ENCODE peak calls at places on chromosomes 3 and 15, in five cellular contexts. G is HFFc6, O is RWPE1, W is fibroblast of pulmonary artery, R is GM12865. I is an unnamed sample.

GRCh38 chr3:9686703-9687102 is 16.9 kb upstream of the CPNE9 start:
- DNase-seq in W (no peak), O (no peak), R (no peak), G (no peak), I (no peak)

GRCh38 chr3:55782351-55782750 is 295.2 kb upstream of the WNT5A start:
- DNase-seq in R (no peak), G (no peak), W (no peak), O (no peak), I (no peak)

GRCh38 chr3:190807719-190808375 is 54.6 kb downstream of the GMNC start:
- DNase-seq in W (peak; percentile 20), G (no peak), O (no peak), R (no peak), I (no peak)

GRCh38 chr3:175179055-175179454 is 319.9 kb downstream of the NAALADL2 start:
- DNase-seq in W (no peak), G (no peak), R (no peak), O (no peak), I (no peak)

GRCh38 chr3:40120816-40121215 is 188.7 kb upstream of the EIF1B start:
- DNase-seq in R (no peak), W (peak; percentile 29), G (peak; percentile 60), O (peak; percentile 14), I (no peak)

GRCh38 chr3:45029661-45030060 is 3.6 kb downstream of the CLEC3B start:
- DNase-seq in O (no peak), G (peak; percentile 72), W (peak; percentile 38), R (no peak), I (no peak)

GRCh38 chr3:9080165-9080564 is 116.9 kb upstream of the RAD18 start:
- DNase-seq in O (peak; percentile 48), G (no peak), W (no peak), R (peak; percentile 9), I (no peak)

GRCh38 chr15:80404719-80405553 is 754 bp downstream of the ARNT2 start:
- DNase-seq in O (no peak), R (no peak), G (no peak), W (no peak), I (no peak)

GRCh38 chr3:177977381-177978158 is 558.7 kb upstream of the KCNMB2 start:
- DNase-seq in O (peak; percentile 10), G (peak; percentile 74), R (no peak), W (peak; percentile 90), I (peak; percentile 78)

GRCh38 chr15:73994912-73995622 is 551 bp downstream of the PML start:
- DNase-seq in G (no peak), O (no peak), R (no peak), W (no peak), I (no peak)

GRCh38 chr3:98058244-98058960 is 23.3 kb upstream of the GABRR3 start:
- DNase-seq in R (peak; percentile 8), O (no peak), W (no peak), G (no peak), I (no peak)

GRCh38 chr3:176961916-176962315 is 235.4 kb downstream of the TBL1XR1 start:
- DNase-seq in G (no peak), R (no peak), O (no peak), W (peak; percentile 50), I (no peak)

GRCh38 chr15:93803406-93803805 is 428.0 kb upstream of the MCTP2 start:
- DNase-seq in W (no peak), G (no peak), R (no peak), O (no peak), I (no peak)

GRCh38 chr3:197873329-197873728 is 76.7 kb upstream of the RPL35A start:
- DNase-seq in G (no peak), W (no peak), R (no peak), O (no peak), I (no peak)

GRCh38 chr3:56878046-56878445 is 76.3 kb upstream of the ARHGEF3 start:
- DNase-seq in R (no peak), W (peak; percentile 79), G (peak; percentile 5), O (no peak), I (no peak)

GRCh38 chr3:13145131-13145825 is 72.0 kb upstream of the IQSEC1 start:
- DNase-seq in G (no peak), R (no peak), W (no peak), O (no peak), I (no peak)

GRCh38 chr3:100615684-100616083 is 6.3 kb downstream of the ADGRG7 start:
- DNase-seq in R (no peak), G (no peak), W (peak; percentile 57), O (no peak), I (peak; percentile 15)

GRCh38 chr3:41234823-41235722 is 35.8 kb downstream of the CTNNB1 start:
- DNase-seq in O (no peak), G (no peak), W (peak; percentile 41), R (no peak), I (no peak)

GRCh38 chr15:70466895-70467529 is 296.3 kb downstream of the UACA start:
- DNase-seq in O (peak; percentile 60), W (peak; percentile 73), G (peak; percentile 52), R (peak; percentile 77), I (peak; percentile 63)

GRCh38 chr15:81174759-81175327 is 21.8 kb upstream of the IL16 start:
- DNase-seq in O (no peak), W (no peak), G (no peak), R (no peak), I (no peak)

GRCh38 chr3:193780810-193781472 is 187.9 kb downstream of the OPA1 start:
- DNase-seq in R (peak; percentile 31), W (peak; percentile 84), G (peak; percentile 38), O (peak; percentile 97), I (peak; percentile 81)

GRCh38 chr3:132283440-132283839 is 33.8 kb upstream of the ACP3 start:
- DNase-seq in O (no peak), R (peak; percentile 32), G (no peak), W (peak; percentile 54), I (peak; percentile 95)

GRCh38 chr15:90869601-90870353 is 1.4 kb downstream of the FURIN start:
- DNase-seq in R (peak; percentile 35), W (peak; percentile 94), G (peak; percentile 43), O (peak; percentile 80), I (peak; percentile 87)

GRCh38 chr3:12303532-12303931 is 14.7 kb downstream of the PPARG start:
- DNase-seq in W (peak; percentile 92), O (no peak), R (no peak), G (peak; percentile 91), I (peak; percentile 84)

GRCh38 chr15:85037617-85038016 is 56.0 kb downstream of the PDE8A start:
- DNase-seq in O (no peak), R (no peak), W (peak; percentile 39), G (no peak), I (no peak)

GRCh38 chr3:32420138-32420981 is 28.7 kb downstream of the CMTM7 start:
- DNase-seq in R (peak; percentile 79), W (peak; percentile 48), G (peak; percentile 38), O (peak; percentile 87), I (no peak)

GRCh38 chr3:42498791-42499477 is 3.5 kb upstream of the VIPR1 start:
- DNase-seq in O (no peak), R (no peak), G (no peak), W (no peak), I (no peak)

GRCh38 chr15:44726568-44727461 is 9.5 kb upstream of the TRIM69 start:
- DNase-seq in G (peak; percentile 88), W (peak; percentile 93), R (peak; percentile 97), O (peak; percentile 79), I (peak; percentile 97)

GRCh38 chr3:51630513-51630912 is 40.5 kb upstream of the TEX264 start:
- DNase-seq in W (no peak), O (no peak), R (no peak), G (no peak), I (no peak)

GRCh38 chr15:69677403-69677802 is 224.8 kb downstream of the RPLP1 start:
- DNase-seq in W (no peak), G (no peak), O (no peak), R (peak; percentile 30), I (no peak)

GRCh38 chr3:152835311-152836102 is 576 bp downstream of the P2RY1 start:
- DNase-seq in R (peak; percentile 87), G (no peak), O (peak; percentile 36), W (peak; percentile 75), I (peak; percentile 55)

GRCh38 chr3:42497009-42497731 is 5.3 kb upstream of the VIPR1 start:
- DNase-seq in R (peak; percentile 24), O (no peak), G (peak; percentile 51), W (peak; percentile 85), I (peak; percentile 23)

GRCh38 chr3:161016417-161017313 is 88.5 kb downstream of the B3GALNT1 start:
- DNase-seq in W (no peak), R (no peak), G (no peak), O (no peak), I (no peak)

GRCh38 chr15:62452016-62452415 is 286.9 kb upstream of the C2CD4B start:
- DNase-seq in O (no peak), R (no peak), W (no peak), G (no peak), I (no peak)
- TF ChIP-seq CTCF in O (no peak), R (no peak), W (no peak), G (no peak), I (no peak)

DNA sequence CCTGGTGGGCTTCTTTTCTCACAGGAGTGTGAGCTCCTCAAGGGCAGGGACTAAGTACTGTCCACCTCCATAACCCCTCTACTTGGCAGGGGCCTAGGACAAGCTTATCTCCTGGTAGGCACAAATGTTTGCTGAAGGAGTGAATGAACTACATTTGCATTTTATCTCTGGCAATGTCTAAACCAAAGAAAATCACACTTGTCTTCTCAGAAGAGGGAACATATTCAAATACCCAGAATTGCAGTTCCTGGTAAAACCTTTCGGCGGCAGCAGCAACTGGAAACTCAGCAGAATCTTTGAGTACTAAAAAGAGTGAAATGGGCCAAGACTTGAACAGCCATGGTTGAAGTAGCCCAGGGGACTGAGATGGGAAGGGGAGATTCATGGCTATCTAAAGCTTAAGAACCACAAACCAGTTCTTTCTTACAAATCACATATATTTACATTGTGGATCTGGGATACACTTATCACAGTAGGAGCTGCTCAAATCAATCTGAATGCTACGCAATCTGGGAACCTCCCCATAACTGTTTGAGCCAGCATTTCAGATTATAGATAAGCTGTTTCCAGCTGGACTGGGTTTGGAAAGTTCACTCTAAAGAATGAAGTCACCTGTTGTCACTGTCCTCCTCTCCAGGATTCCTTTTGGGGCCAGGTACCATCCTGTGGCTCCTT is 18.7 kb upstream of the PTPN9 start:
- DNase-seq in W (peak; percentile 36), G (no peak), R (peak; percentile 25), O (no peak), I (peak; percentile 19)
- TF ChIP-seq CTCF in W (peak; percentile 56), G (peak; percentile 72), R (peak; percentile 25), O (peak; percentile 27), I (peak; percentile 52)

DNA sequence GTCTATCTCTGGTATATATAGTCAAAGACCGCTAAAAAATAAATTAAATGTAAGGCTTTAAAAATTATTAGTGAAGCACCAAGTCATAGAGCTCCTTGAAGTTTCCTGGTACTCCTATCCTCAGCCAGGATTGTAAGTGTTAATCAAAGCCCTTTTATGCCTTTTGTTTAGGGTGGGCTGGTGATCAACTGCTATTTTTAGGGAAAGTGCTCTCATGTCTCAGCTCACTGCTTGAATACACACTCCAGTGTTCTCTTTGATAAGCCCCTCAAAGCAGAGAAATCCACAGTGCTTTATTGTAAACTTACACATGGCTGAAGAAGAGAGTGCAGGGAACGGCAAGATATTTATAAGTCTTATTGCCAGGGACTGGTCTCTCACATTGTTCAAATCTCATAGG is 156.3 kb upstream of the AZI2 start:
- DNase-seq in R (no peak), O (no peak), W (no peak), G (no peak), I (no peak)
- TF ChIP-seq CTCF in R (no peak), O (no peak), W (no peak), G (no peak), I (no peak)

DNA sequence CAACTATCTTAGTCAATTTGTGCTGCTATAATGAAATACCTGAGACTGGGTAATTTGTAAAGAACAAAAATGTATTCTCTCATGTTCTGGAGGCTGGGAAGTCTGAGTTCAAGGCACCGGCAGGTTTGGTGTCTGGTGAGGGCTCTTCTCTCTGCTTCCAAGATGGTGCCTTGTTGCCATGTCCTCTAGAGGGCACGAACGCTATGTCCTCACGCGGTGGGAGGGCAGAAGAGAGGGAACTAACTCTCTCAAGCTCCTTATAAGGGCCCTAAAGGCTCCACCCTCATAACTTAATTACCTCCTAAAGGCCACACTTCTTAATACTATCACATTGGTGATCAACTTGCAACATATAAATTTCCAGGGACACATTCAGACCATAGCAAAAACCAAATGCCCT is 108.4 kb downstream of the ADAMTSL3 start:
- DNase-seq in R (no peak), O (no peak), G (no peak), W (no peak), I (no peak)
- TF ChIP-seq CTCF in R (no peak), O (no peak), G (no peak), W (no peak), I (no peak)